ENCODE peak calls at places on chromosomes 12 and 14, in four cellular contexts. One of them, this sample, is unnamed.

GRCh38 chr12:49580572-49581535 is 12.9 kb upstream of the MCRS1 start:
- DNase-seq in uterus: peak; percentile 64
- DNase-seq in left ventricle myocardium inferior: peak; percentile 63
- DNase-seq in upper lobe of right lung: no peak
- DNase-seq in this sample: no peak

GRCh38 chr12:64109706-64110105 is 112.4 kb downstream of the KICS2 start:
- DNase-seq in left ventricle myocardium inferior: no peak
- DNase-seq in uterus: no peak
- DNase-seq in upper lobe of right lung: no peak
- DNase-seq in this sample: no peak

GRCh38 chr12:95739561-95740313 is 50.8 kb downstream of the NTN4 start:
- DNase-seq in left ventricle myocardium inferior: peak; percentile 75
- DNase-seq in uterus: peak; percentile 33
- DNase-seq in upper lobe of right lung: no peak
- DNase-seq in this sample: no peak

GRCh38 chr12:83378186-83378727 is 691.6 kb downstream of the TMTC2 start:
- DNase-seq in uterus: no peak
- DNase-seq in upper lobe of right lung: peak; percentile 52
- DNase-seq in left ventricle myocardium inferior: no peak
- DNase-seq in this sample: no peak

GRCh38 chr14:24032727-24033418 is 18.9 kb upstream of the CARMIL3 start:
- DNase-seq in uterus: peak; percentile 33
- DNase-seq in upper lobe of right lung: no peak
- DNase-seq in left ventricle myocardium inferior: no peak
- DNase-seq in this sample: no peak

GRCh38 chr12:46892034-46892705 is 66.4 kb upstream of the SLC38A4 start:
- DNase-seq in uterus: no peak
- DNase-seq in upper lobe of right lung: no peak
- DNase-seq in left ventricle myocardium inferior: no peak
- DNase-seq in this sample: no peak

GRCh38 chr14:85542623-85543022 is 12.7 kb downstream of the FLRT2 start:
- DNase-seq in left ventricle myocardium inferior: no peak
- DNase-seq in uterus: no peak
- DNase-seq in upper lobe of right lung: no peak
- DNase-seq in this sample: no peak

GRCh38 chr12:2749580-2749979 is 45.2 kb upstream of the FKBP4 start:
- DNase-seq in uterus: no peak
- DNase-seq in left ventricle myocardium inferior: no peak
- DNase-seq in upper lobe of right lung: no peak
- DNase-seq in this sample: no peak

GRCh38 chr12:120979862-120980696 is 1.7 kb downstream of the HNF1A start:
- DNase-seq in uterus: no peak
- DNase-seq in left ventricle myocardium inferior: no peak
- DNase-seq in upper lobe of right lung: no peak
- DNase-seq in this sample: no peak

GRCh38 chr12:65602579-65603295 is 221.5 kb upstream of the HMGA2 start:
- DNase-seq in uterus: peak; percentile 62
- DNase-seq in left ventricle myocardium inferior: peak; percentile 75
- DNase-seq in upper lobe of right lung: peak; percentile 80
- DNase-seq in this sample: no peak

GRCh38 chr14:104800600-104801283 is at the start of gene ZBTB42:
- DNase-seq in left ventricle myocardium inferior: peak; percentile 69
- DNase-seq in uterus: peak; percentile 60
- DNase-seq in upper lobe of right lung: peak; percentile 94
- DNase-seq in this sample: no peak

GRCh38 chr12:26010293-26010821 is 51.9 kb downstream of the RASSF8 start:
- DNase-seq in left ventricle myocardium inferior: no peak
- DNase-seq in uterus: no peak
- DNase-seq in upper lobe of right lung: no peak
- DNase-seq in this sample: no peak

GRCh38 chr14:51517116-51517515 is 134.6 kb upstream of the FRMD6 start:
- DNase-seq in uterus: no peak
- DNase-seq in upper lobe of right lung: no peak
- DNase-seq in left ventricle myocardium inferior: no peak
- DNase-seq in this sample: no peak

GRCh38 chr14:78970677-78971076 is 800.5 kb downstream of the NRXN3 start:
- DNase-seq in uterus: no peak
- DNase-seq in upper lobe of right lung: no peak
- DNase-seq in left ventricle myocardium inferior: no peak
- DNase-seq in this sample: no peak

GRCh38 chr14:22837750-22838538 is 1.6 kb downstream of the MMP14 start:
- DNase-seq in left ventricle myocardium inferior: peak; percentile 68
- DNase-seq in uterus: peak; percentile 86
- DNase-seq in upper lobe of right lung: no peak
- DNase-seq in this sample: no peak

GRCh38 chr14:75515631-75515999 is 6.7 kb upstream of the BATF start:
- DNase-seq in left ventricle myocardium inferior: no peak
- DNase-seq in upper lobe of right lung: no peak
- DNase-seq in uterus: no peak
- DNase-seq in this sample: no peak

GRCh38 chr12:84756961-84757360 is 155.6 kb downstream of the SLC6A15 start:
- DNase-seq in upper lobe of right lung: no peak
- DNase-seq in left ventricle myocardium inferior: no peak
- DNase-seq in uterus: no peak
- DNase-seq in this sample: no peak

GRCh38 chr14:52279405-52279804 is 11.9 kb downstream of the PTGDR start:
- DNase-seq in left ventricle myocardium inferior: no peak
- DNase-seq in upper lobe of right lung: no peak
- DNase-seq in uterus: no peak
- DNase-seq in this sample: no peak

GRCh38 chr12:89192419-89192818 is 159.9 kb downstream of the DUSP6 start:
- DNase-seq in left ventricle myocardium inferior: no peak
- DNase-seq in uterus: no peak
- DNase-seq in upper lobe of right lung: no peak
- DNase-seq in this sample: no peak

GRCh38 chr12:84874125-84874824 is 38.3 kb downstream of the SLC6A15 start:
- DNase-seq in left ventricle myocardium inferior: no peak
- DNase-seq in uterus: no peak
- DNase-seq in upper lobe of right lung: no peak
- DNase-seq in this sample: no peak

GRCh38 chr14:90846511-90846910 is 30.3 kb upstream of the TTC7B start:
- DNase-seq in left ventricle myocardium inferior: no peak
- DNase-seq in upper lobe of right lung: no peak
- DNase-seq in uterus: no peak
- DNase-seq in this sample: no peak

GRCh38 chr12:6084261-6084968 is 40.1 kb downstream of the VWF start:
- DNase-seq in uterus: peak; percentile 54
- DNase-seq in upper lobe of right lung: no peak
- DNase-seq in left ventricle myocardium inferior: no peak
- DNase-seq in this sample: peak; percentile 67

GRCh38 chr14:78319826-78320635 is 149.9 kb downstream of the NRXN3 start:
- DNase-seq in left ventricle myocardium inferior: no peak
- DNase-seq in uterus: no peak
- DNase-seq in upper lobe of right lung: no peak
- DNase-seq in this sample: no peak

GRCh38 chr12:68868043-68868790 is 60.2 kb downstream of the MDM2 start:
- DNase-seq in left ventricle myocardium inferior: no peak
- DNase-seq in upper lobe of right lung: no peak
- DNase-seq in uterus: no peak
- DNase-seq in this sample: no peak

GRCh38 chr14:81625343-81625742 is 91.7 kb upstream of the SEL1L start:
- DNase-seq in upper lobe of right lung: no peak
- DNase-seq in uterus: no peak
- DNase-seq in left ventricle myocardium inferior: no peak
- DNase-seq in this sample: no peak

GRCh38 chr12:117063162-117063911 is 35.9 kb downstream of the TESC start:
- DNase-seq in upper lobe of right lung: no peak
- DNase-seq in uterus: no peak
- DNase-seq in left ventricle myocardium inferior: no peak
- DNase-seq in this sample: no peak

GRCh38 chr12:15629108-15629507 is 160.1 kb downstream of the EPS8 start:
- DNase-seq in upper lobe of right lung: no peak
- DNase-seq in uterus: peak; percentile 84
- DNase-seq in left ventricle myocardium inferior: peak; percentile 36
- DNase-seq in this sample: no peak

GRCh38 chr14:20493634-20494033 is 11.7 kb upstream of the RNASE10 start:
- DNase-seq in upper lobe of right lung: no peak
- DNase-seq in uterus: no peak
- DNase-seq in left ventricle myocardium inferior: no peak
- DNase-seq in this sample: no peak

GRCh38 chr14:97641827-97642226 is 844.6 kb downstream of the VRK1 start:
- DNase-seq in upper lobe of right lung: no peak
- DNase-seq in uterus: no peak
- DNase-seq in left ventricle myocardium inferior: no peak
- DNase-seq in this sample: no peak

GRCh38 chr14:95303552-95303951 is 16.2 kb downstream of the CLMN start:
- DNase-seq in left ventricle myocardium inferior: no peak
- DNase-seq in upper lobe of right lung: no peak
- DNase-seq in uterus: no peak
- DNase-seq in this sample: no peak

GRCh38 chr14:61418749-61419148 is 97.4 kb downstream of the PRKCH start:
- DNase-seq in upper lobe of right lung: no peak
- DNase-seq in uterus: peak; percentile 41
- DNase-seq in left ventricle myocardium inferior: no peak
- DNase-seq in this sample: no peak

GRCh38 chr14:31018057-31018645 is 7.3 kb upstream of the AP4S1 start:
- DNase-seq in upper lobe of right lung: no peak
- DNase-seq in left ventricle myocardium inferior: no peak
- DNase-seq in uterus: no peak
- DNase-seq in this sample: no peak

GRCh38 chr12:19482551-19483109 is 43.3 kb downstream of the AEBP2 start:
- DNase-seq in uterus: no peak
- DNase-seq in upper lobe of right lung: no peak
- DNase-seq in left ventricle myocardium inferior: no peak
- DNase-seq in this sample: no peak

GRCh38 chr12:54465857-54466499 is 7.4 kb downstream of the GTSF1 start:
- DNase-seq in uterus: no peak
- DNase-seq in left ventricle myocardium inferior: no peak
- DNase-seq in upper lobe of right lung: no peak
- DNase-seq in this sample: no peak

DNA sequence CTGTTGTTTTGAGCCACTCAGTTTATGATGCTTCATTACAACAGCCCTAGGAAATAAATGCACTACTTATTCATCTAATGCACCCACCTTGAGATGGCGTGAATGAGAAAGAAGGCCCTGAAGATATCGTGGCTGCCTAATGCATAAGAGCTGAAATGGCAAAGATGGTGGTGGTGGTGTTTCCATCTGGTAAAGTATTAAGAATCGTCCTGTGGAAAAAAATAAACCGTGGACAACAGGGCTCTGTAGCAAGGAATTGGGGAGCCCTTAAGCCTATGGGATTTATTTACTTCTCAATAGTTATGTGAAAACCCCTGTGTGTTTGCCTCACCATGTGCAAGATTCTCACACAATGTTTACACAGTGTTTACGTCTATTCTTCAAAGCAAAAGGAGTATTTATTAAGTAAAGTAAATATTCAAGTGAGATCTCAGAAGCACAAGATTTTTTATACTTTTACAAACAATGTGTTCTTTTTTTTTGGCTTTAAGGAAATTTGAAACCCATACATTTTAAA is 1555.2 kb upstream of the FLRT2 start:
- DNase-seq in upper lobe of right lung: no peak
- DNase-seq in uterus: no peak
- DNase-seq in left ventricle myocardium inferior: no peak
- DNase-seq in this sample: no peak
- TF ChIP-seq CTCF in upper lobe of right lung: no peak
- TF ChIP-seq CTCF in uterus: no peak
- TF ChIP-seq CTCF in left ventricle myocardium inferior: no peak
- TF ChIP-seq CTCF in this sample: no peak

GRCh38 chr12:29004936-29005304 is 144.2 kb upstream of the FAR2 start:
- DNase-seq in upper lobe of right lung: no peak
- DNase-seq in left ventricle myocardium inferior: no peak
- DNase-seq in uterus: no peak
- DNase-seq in this sample: no peak
- TF ChIP-seq CTCF in upper lobe of right lung: no peak
- TF ChIP-seq CTCF in left ventricle myocardium inferior: no peak
- TF ChIP-seq CTCF in uterus: no peak
- TF ChIP-seq CTCF in this sample: no peak

GRCh38 chr12:58976146-58976545 is 55.8 kb upstream of the LRIG3 start:
- DNase-seq in left ventricle myocardium inferior: no peak
- DNase-seq in uterus: no peak
- DNase-seq in upper lobe of right lung: no peak
- DNase-seq in this sample: no peak
- TF ChIP-seq CTCF in left ventricle myocardium inferior: no peak
- TF ChIP-seq CTCF in uterus: no peak
- TF ChIP-seq CTCF in upper lobe of right lung: no peak
- TF ChIP-seq CTCF in this sample: no peak

GRCh38 chr14:93947282-93947681 is 20.1 kb downstream of the FAM181A start:
- DNase-seq in left ventricle myocardium inferior: peak; percentile 18
- DNase-seq in upper lobe of right lung: no peak
- DNase-seq in uterus: no peak
- DNase-seq in this sample: no peak
- TF ChIP-seq CTCF in left ventricle myocardium inferior: no peak
- TF ChIP-seq CTCF in upper lobe of right lung: no peak
- TF ChIP-seq CTCF in uterus: no peak
- TF ChIP-seq CTCF in this sample: no peak

GRCh38 chr12:12356886-12357696 is at the start of gene BORCS5:
- DNase-seq in left ventricle myocardium inferior: peak; percentile 98
- DNase-seq in upper lobe of right lung: peak; percentile 99
- DNase-seq in uterus: peak; percentile 96
- DNase-seq in this sample: peak; percentile 95
- TF ChIP-seq CTCF in left ventricle myocardium inferior: peak; percentile 33
- TF ChIP-seq CTCF in upper lobe of right lung: peak; percentile 21
- TF ChIP-seq CTCF in uterus: peak; percentile 8
- TF ChIP-seq CTCF in this sample: peak; percentile 63

This sample was measured in chondrocyte.